ENCODE peak calls at places on chromosomes 3 and 15, in nine cellular contexts. O is SJSA1, W is left kidney, S is A172, K is GOT3, L is mesenchymal stem cell, B is sciatic nerve, Y is activated gamma-delta T cell treated with Interleukin-2 at 50 U/mL for 16 hours, G is A549. T is an unnamed sample.

GRCh38 chr3:184645304-184645703 is 66.6 kb downstream of the MAGEF1 start:
- DNase-seq in O (no peak), W (peak), S (peak), K (no peak), L (peak), B (no peak), Y (no peak), G (no peak), T (peak)

GRCh38 chr3:21670386-21670785 is 80.6 kb downstream of the ZNF385D start:
- DNase-seq in O (no peak), W (no peak), S (no peak), K (no peak), L (no peak), B (no peak), Y (no peak), G (no peak), T (no peak)

GRCh38 chr3:28612232-28612631 is 263.6 kb upstream of the AZI2 start:
- DNase-seq in O (no peak), W (no peak), S (no peak), K (no peak), L (no peak), B (no peak), Y (no peak), G (no peak), T (peak)

GRCh38 chr3:87197531-87197930 is 29.6 kb upstream of the CHMP2B start:
- DNase-seq in O (no peak), W (no peak), S (no peak), K (no peak), L (no peak), B (no peak), Y (no peak), G (no peak), T (peak)

GRCh38 chr3:10338164-10338470 is 17.2 kb upstream of the SEC13 start:
- DNase-seq in O (no peak), W (no peak), S (no peak), K (no peak), L (no peak), B (no peak), Y (no peak), G (no peak), T (no peak)

GRCh38 chr15:79858469-79858868 is 38.3 kb downstream of the MTHFS start:
- DNase-seq in O (no peak), W (no peak), S (no peak), K (no peak), L (no peak), B (no peak), Y (no peak), G (no peak), T (no peak)

GRCh38 chr3:115550285-115550741 is 73.0 kb upstream of the GAP43 start:
- DNase-seq in O (no peak), W (peak), S (no peak), K (no peak), L (peak), B (peak), Y (no peak), G (no peak), T (no peak)

GRCh38 chr15:39127925-39128617 is 452.8 kb upstream of the THBS1 start:
- DNase-seq in O (peak), W (peak), S (peak), K (no peak), L (peak), B (no peak), Y (no peak), G (peak), T (peak)

GRCh38 chr3:152105446-152105845 is 163.3 kb upstream of the MBNL1 start:
- DNase-seq in O (no peak), W (no peak), S (peak), K (no peak), L (no peak), B (no peak), Y (no peak), G (peak), T (no peak)

GRCh38 chr3:116512281-116512680 is 67.0 kb upstream of the LSAMP start:
- DNase-seq in O (no peak), W (no peak), S (no peak), K (no peak), L (no peak), B (no peak), Y (no peak), G (no peak), T (no peak)

GRCh38 chr3:65914740-65915366 is 123.9 kb downstream of the MAGI1 start:
- DNase-seq in O (peak), W (no peak), S (peak), K (no peak), L (no peak), B (no peak), Y (no peak), G (no peak), T (peak)

GRCh38 chr15:33195283-33195682 is 769 bp upstream of the FMN1 start:
- DNase-seq in O (no peak), W (no peak), S (no peak), K (no peak), L (no peak), B (no peak), Y (no peak), G (no peak), T (no peak)

GRCh38 chr3:78659386-78659987 is 1108.3 kb downstream of the ROBO1 start:
- DNase-seq in O (peak), W (peak), S (peak), K (no peak), L (peak), B (no peak), Y (no peak), G (no peak), T (peak)

GRCh38 chr3:129558076-129558771 is 15.2 kb downstream of the H1-8 start:
- DNase-seq in O (no peak), W (no peak), S (peak), K (no peak), L (no peak), B (no peak), Y (no peak), G (no peak), T (no peak)

GRCh38 chr3:23325466-23326065 is 122.4 kb downstream of the UBE2E2 start:
- DNase-seq in O (peak), W (no peak), S (peak), K (no peak), L (peak), B (no peak), Y (no peak), G (no peak), T (no peak)

GRCh38 chr15:66651198-66651597 is 50.8 kb upstream of the SMAD6 start:
- DNase-seq in O (no peak), W (no peak), S (no peak), K (no peak), L (peak), B (no peak), Y (no peak), G (no peak), T (no peak)

GRCh38 chr3:192875971-192876565 is 41.6 kb downstream of the MB21D2 start:
- DNase-seq in O (no peak), W (no peak), S (peak), K (no peak), L (peak), B (no peak), Y (no peak), G (no peak), T (no peak)

GRCh38 chr3:40704224-40704623 is 179.5 kb downstream of the ZNF621 start:
- DNase-seq in O (no peak), W (no peak), S (no peak), K (no peak), L (no peak), B (no peak), Y (no peak), G (no peak), T (no peak)

GRCh38 chr15:42375941-42376340 is 16.6 kb downstream of the CAPN3 start:
- DNase-seq in O (no peak), W (peak), S (no peak), K (no peak), L (no peak), B (no peak), Y (no peak), G (no peak), T (no peak)

T was measured in NCI-H69.